ENCODE peak calls at places on chromosome 6, in five cellular contexts. E is A549, U is IMR-90, I is HepG2, G is H1. C is an unnamed sample.

GRCh38 chr6:98824907-98825601 is 9.3 kb upstream of the POU3F2 start:
- DNase-seq in E (no peak), U (no peak), I (no peak), G (peak), C (no peak)

GRCh38 chr6:143950874-143951273 is 57.2 kb downstream of the PLAGL1 start:
- DNase-seq in E (no peak), U (no peak), I (peak), G (no peak), C (no peak)

GRCh38 chr6:107330190-107330589 is 129.2 kb downstream of the PDSS2 start:
- DNase-seq in E (no peak), U (no peak), I (no peak), G (no peak), C (no peak)

GRCh38 chr6:4774715-4775590 is 1.3 kb upstream of the CDYL start:
- DNase-seq in E (no peak), U (no peak), I (no peak), G (peak), C (no peak)

GRCh38 chr6:26273673-26274595 is 91.1 kb upstream of the BTN3A2 start:
- DNase-seq in E (no peak), U (peak), I (no peak), G (no peak), C (no peak)

GRCh38 chr6:84685983-84686584 is 78.3 kb downstream of the TBX18 start:
- DNase-seq in E (peak), U (peak), I (peak), G (peak), C (peak)

GRCh38 chr6:168837231-168837903 is 396.4 kb downstream of the SMOC2 start:
- DNase-seq in E (no peak), U (no peak), I (no peak), G (no peak), C (no peak)

GRCh38 chr6:168132531-168133184 is 53.6 kb upstream of the FRMD1 start:
- DNase-seq in E (peak), U (peak), I (peak), G (peak), C (peak)

GRCh38 chr6:79034865-79035264 is 43.2 kb downstream of the PHIP start:
- DNase-seq in E (no peak), U (peak), I (no peak), G (no peak), C (no peak)

DNA sequence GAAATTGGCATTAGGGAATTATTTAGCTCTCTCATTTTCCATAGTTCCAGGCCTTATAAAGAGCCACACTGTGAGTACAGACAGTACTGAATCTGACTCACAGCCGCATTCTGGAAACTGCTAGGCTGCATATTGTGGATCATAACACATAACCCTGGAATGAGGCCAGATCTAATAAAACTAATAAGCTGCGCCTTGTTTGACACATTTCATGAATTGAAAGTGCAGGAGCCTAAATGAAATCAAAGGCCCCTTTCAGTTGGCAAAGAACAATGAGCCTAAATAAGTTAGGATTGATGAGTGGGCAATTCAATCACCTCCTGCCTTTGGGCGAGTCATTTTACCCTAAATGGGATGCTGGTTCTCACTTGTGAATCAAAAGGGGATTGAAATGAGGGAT is 308.5 kb downstream of the PACRG start:
- DNase-seq in E (no peak), U (no peak), I (no peak), G (no peak), C (no peak)
- TF ChIP-seq MAFK in E (no peak), U (no peak), I (no peak), G (no peak), C (no peak)

GRCh38 chr6:137743493-137743892 is 123.6 kb upstream of the TNFAIP3 start:
- DNase-seq in E (no peak), U (no peak), I (no peak), G (no peak), C (no peak)
- TF ChIP-seq MAFK in E (no peak), U (no peak), I (no peak), G (no peak), C (no peak)

GRCh38 chr6:109055771-109056235 is 38.8 kb downstream of the SESN1 start:
- DNase-seq in E (no peak), U (peak), I (no peak), G (no peak), C (no peak)
- TF ChIP-seq MAFK in E (no peak), U (no peak), I (no peak), G (no peak), C (no peak)

DNA sequence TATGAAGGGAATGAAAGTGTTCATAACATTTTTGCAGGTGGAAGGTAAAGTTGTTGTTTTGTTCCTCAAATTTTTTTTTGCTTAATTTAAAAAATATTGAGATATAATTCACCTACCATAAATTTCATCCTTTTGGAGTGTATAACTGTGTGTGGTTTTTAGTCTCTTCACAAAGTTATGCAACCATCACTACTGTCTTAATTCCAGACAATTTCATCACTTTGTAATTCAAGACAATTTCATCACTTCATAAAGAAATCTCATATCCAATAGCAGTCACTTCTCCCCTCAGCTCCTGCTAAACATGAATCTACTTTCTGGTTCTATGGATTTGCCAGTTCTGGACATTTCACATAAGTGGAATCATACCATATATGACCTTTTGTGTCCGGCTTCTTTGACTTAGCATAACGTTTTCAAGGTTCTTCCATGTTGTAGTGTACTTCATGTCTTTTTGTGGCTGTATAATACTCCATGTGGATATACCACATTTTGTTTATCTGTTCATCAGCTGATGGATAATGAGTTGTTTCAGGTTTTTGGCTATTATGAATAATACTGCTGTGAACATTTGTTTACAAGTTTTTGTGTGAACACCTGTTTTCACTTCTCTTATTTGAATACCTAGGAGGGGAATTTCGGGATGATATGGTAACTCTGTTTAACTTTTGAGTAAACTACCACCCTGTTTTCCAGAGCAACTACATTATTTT is 18.8 kb downstream of the ZFAND3 start:
- DNase-seq in E (no peak), U (peak), I (no peak), G (no peak), C (no peak)
- TF ChIP-seq MAFK in E (no peak), U (no peak), I (no peak), G (no peak), C (no peak)

GRCh38 chr6:109241199-109241598 is 141.1 kb downstream of the CD164 start:
- DNase-seq in E (no peak), U (no peak), I (no peak), G (no peak), C (no peak)
- TF ChIP-seq MAFK in E (no peak), U (no peak), I (no peak), G (no peak), C (no peak)